ENCODE peak calls at places on chromosomes 6 and 20, in five cellular contexts. O is NB4, K is transverse colon, H is adrenal gland, E is foreskin fibroblast. S is an unnamed sample.

GRCh38 chr6:99995916-99996315 is 1.9 kb upstream of the MCHR2 start:
- DNase-seq in O (no peak), K (no peak), H (no peak), E (no peak), S (no peak)

GRCh38 chr20:23683281-23683680 is 5.6 kb downstream of the CST4 start:
- DNase-seq in O (no peak), K (no peak), H (no peak), E (peak; percentile 30), S (no peak)

GRCh38 chr20:59708326-59708725 is 104.0 kb downstream of the PHACTR3 start:
- DNase-seq in O (no peak), K (no peak), H (no peak), E (no peak), S (no peak)

GRCh38 chr6:81226957-81227356 is 525.5 kb downstream of the TENT5A start:
- DNase-seq in O (no peak), K (no peak), H (no peak), E (no peak), S (no peak)

GRCh38 chr6:32922083-32922482 is 18.7 kb downstream of the HLA-DMB start:
- DNase-seq in O (no peak), K (no peak), H (no peak), E (no peak), S (no peak)

GRCh38 chr6:144285798-144286502 is 815 bp downstream of the UTRN start:
- DNase-seq in O (peak; percentile 81), K (peak; percentile 78), H (peak; percentile 86), E (peak; percentile 78), S (no peak)

GRCh38 chr6:158970640-158971291 is 29.2 kb downstream of the RSPH3 start:
- DNase-seq in O (no peak), K (no peak), H (peak; percentile 64), E (no peak), S (no peak)

GRCh38 chr20:22861990-22862389 is 173.1 kb upstream of the SSTR4 start:
- DNase-seq in O (no peak), K (no peak), H (peak; percentile 75), E (peak; percentile 20), S (no peak)

GRCh38 chr20:60326821-60327220 is 368.6 kb downstream of the CDH26 start:
- DNase-seq in O (no peak), K (no peak), H (no peak), E (no peak), S (no peak)

GRCh38 chr6:2754396-2754795 is 3.7 kb upstream of the MYLK4 start:
- DNase-seq in O (no peak), K (no peak), H (no peak), E (no peak), S (no peak)

GRCh38 chr6:119313937-119314893 is 35.3 kb downstream of the MAN1A1 start:
- DNase-seq in O (no peak), K (peak; percentile 24), H (no peak), E (no peak), S (no peak)

GRCh38 chr6:107642348-107643347 is 152.7 kb downstream of the SOBP start:
- DNase-seq in O (no peak), K (no peak), H (no peak), E (no peak), S (no peak)

GRCh38 chr20:36775196-36775595 is 1.6 kb upstream of the DSN1 start:
- DNase-seq in O (no peak), K (no peak), H (no peak), E (peak; percentile 38), S (no peak)

GRCh38 chr6:107991939-107992560 is 34.0 kb upstream of the SEC63 start:
- DNase-seq in O (no peak), K (no peak), H (no peak), E (no peak), S (no peak)

GRCh38 chr6:29558439-29559079 is 973 bp downstream of the UBD start:
- DNase-seq in O (no peak), K (no peak), H (no peak), E (no peak), S (no peak)

GRCh38 chr6:143361536-143362191 is 88.8 kb downstream of the ADAT2 start:
- DNase-seq in O (no peak), K (no peak), H (no peak), E (no peak), S (peak; percentile 5)

GRCh38 chr20:38066969-38067716 is 33.6 kb downstream of the RPRD1B start:
- DNase-seq in O (no peak), K (no peak), H (peak; percentile 61), E (no peak), S (no peak)

GRCh38 chr20:51311636-51312479 is 230.7 kb downstream of the NFATC2 start:
- DNase-seq in O (no peak), K (no peak), H (no peak), E (no peak), S (no peak)

GRCh38 chr20:36082516-36082915 is 72.0 kb upstream of the EPB41L1 start:
- DNase-seq in O (no peak), K (no peak), H (no peak), E (no peak), S (no peak)

GRCh38 chr20:23484081-23484480 is 6.8 kb upstream of the CST8 start:
- DNase-seq in O (no peak), K (no peak), H (no peak), E (no peak), S (no peak)

GRCh38 chr20:62365814-62366369 is 1.2 kb downstream of the LAMA5 start:
- DNase-seq in O (no peak), K (peak; percentile 28), H (no peak), E (peak; percentile 25), S (no peak)

GRCh38 chr20:51687630-51688029 is 80.6 kb downstream of the ATP9A start:
- DNase-seq in O (no peak), K (no peak), H (no peak), E (no peak), S (no peak)

GRCh38 chr6:27314046-27314445 is 2.0 kb upstream of the POM121L2 start:
- DNase-seq in O (no peak), K (no peak), H (no peak), E (no peak), S (no peak)

GRCh38 chr6:66369407-66369806 is 662.4 kb upstream of the EYS start:
- DNase-seq in O (no peak), K (no peak), H (no peak), E (no peak), S (no peak)

GRCh38 chr6:84220809-84221409 is 6.5 kb downstream of the CEP162 start:
- DNase-seq in O (peak; percentile 37), K (no peak), H (no peak), E (peak; percentile 52), S (peak; percentile 27)
- TF ChIP-seq CTCF in O (peak; percentile 7), K (peak; percentile 46), H (peak; percentile 32), E (peak; percentile 36), S (no peak)

GRCh38 chr6:30635834-30636233 is 9.2 kb downstream of the ATAT1 start:
- DNase-seq in O (no peak), K (no peak), H (no peak), E (no peak), S (no peak)
- H3K4me3 ChIP-seq in O (no peak overlapping the region), K (no peak overlapping the region), H (no peak overlapping the region), E (no peak overlapping the region), S (no peak overlapping the region)

GRCh38 chr6:167910652-167911051 is 83.9 kb downstream of the AFDN start:
- DNase-seq in O (no peak), K (no peak), H (no peak), E (no peak), S (no peak)

GRCh38 chr6:167915139-167915538 is 82.3 kb upstream of the KIF25 start:
- DNase-seq in O (no peak), K (no peak), H (no peak), E (no peak), S (no peak)

GRCh38 chr6:167912494-167912893 is 85.0 kb upstream of the KIF25 start:
- DNase-seq in O (no peak), K (no peak), H (no peak), E (no peak), S (no peak)

GRCh38 chr6:167910007-167910406 is 83.3 kb downstream of the AFDN start:
- DNase-seq in O (no peak), K (no peak), H (no peak), E (no peak), S (no peak)

DNA sequence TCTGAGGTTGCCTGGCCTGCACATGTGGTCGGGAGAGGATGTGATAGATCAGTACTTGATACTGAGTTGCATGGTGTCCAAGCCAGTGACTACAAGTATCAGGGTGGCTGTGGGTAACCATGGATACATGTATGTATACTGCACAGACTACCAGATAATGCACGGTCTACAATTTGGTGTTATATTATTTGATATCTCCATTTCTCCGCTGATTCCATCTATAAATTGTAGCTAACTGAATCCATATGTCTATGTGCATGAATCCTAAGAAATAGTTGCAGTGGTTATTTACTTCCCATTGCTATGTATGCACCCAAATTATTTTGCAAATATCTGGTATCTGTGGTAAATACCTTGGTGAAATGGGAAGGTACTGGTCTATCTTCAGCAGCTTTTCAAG is 83.8 kb upstream of the KIF25 start:
- DNase-seq in O (no peak), K (no peak), H (no peak), E (no peak), S (no peak)
- TF ChIP-seq CTCF in O (no peak), K (no peak), H (no peak), E (no peak), S (no peak)

DNA sequence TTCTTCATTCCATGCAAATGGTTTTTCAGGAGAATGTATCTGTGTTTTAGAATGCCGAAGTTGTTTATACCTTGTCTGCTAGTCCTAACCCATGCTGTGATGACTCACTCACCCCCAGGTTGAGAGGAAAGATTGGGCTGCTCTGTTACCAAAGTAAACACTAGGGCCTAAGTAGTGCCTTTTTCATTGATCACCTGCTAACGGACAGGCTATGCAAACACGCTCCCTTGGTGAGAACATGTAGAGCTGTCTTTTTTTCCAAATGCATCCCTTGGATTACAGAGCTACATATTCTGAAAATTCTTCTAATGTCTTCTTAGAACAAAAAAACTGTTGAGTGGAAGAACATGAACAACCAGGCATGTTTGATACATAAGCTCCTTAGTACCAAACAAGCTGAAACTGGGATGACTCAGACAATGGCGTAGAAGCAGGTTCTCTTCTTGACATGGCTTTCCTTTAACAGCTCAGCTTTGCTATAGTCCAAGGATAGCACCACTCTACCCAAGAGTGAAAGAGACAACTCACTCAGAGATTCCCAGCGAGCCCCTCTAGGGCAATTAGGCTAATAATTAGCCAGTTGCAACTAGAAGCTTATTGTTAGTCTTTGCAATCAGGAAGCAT is 20.5 kb downstream of the PERP start:
- DNase-seq in O (no peak), K (no peak), H (no peak), E (peak; percentile 34), S (peak; percentile 79)
- H3K4me3 ChIP-seq in O (no peak overlapping the region), K (no peak overlapping the region), H (no peak overlapping the region), E (no peak overlapping the region), S (no peak overlapping the region)

GRCh38 chr6:83862776-83863471 is 3.4 kb downstream of the CYB5R4 start:
- DNase-seq in O (no peak), K (no peak), H (no peak), E (no peak), S (no peak)

GRCh38 chr6:83854766-83855165 is 1.6 kb downstream of the RIPPLY2 start:
- DNase-seq in O (no peak), K (no peak), H (no peak), E (no peak), S (no peak)

GRCh38 chr6:83860347-83860731 is 850 bp downstream of the CYB5R4 start:
- DNase-seq in O (peak; percentile 27), K (no peak), H (no peak), E (no peak), S (no peak)

GRCh38 chr6:83861077-83861476 is 1.6 kb downstream of the CYB5R4 start:
- DNase-seq in O (peak; percentile 21), K (no peak), H (no peak), E (no peak), S (no peak)

GRCh38 chr6:83859410-83860346 is at the start of gene CYB5R4:
- DNase-seq in O (peak; percentile 96), K (peak; percentile 97), H (peak; percentile 97), E (peak; percentile 98), S (peak; percentile 94)
- TF ChIP-seq CTCF in O (peak; percentile 33), K (peak; percentile 26), H (peak; percentile 31), E (peak; percentile 49), S (peak; percentile 63)